ENCODE peak calls at places on chromosomes 5 and 9, in four cellular contexts. A, X, Z and J are unnamed samples. For H3K4me1, the result is how much of the 10 kb centered on the place peaks cover.

GRCh38 chr5:52964138-52964537 is 25.0 kb upstream of the ITGA2 start:
- DNase-seq in A (no peak), X (no peak), Z (no peak), J (no peak)

GRCh38 chr5:118679123-118679940 is 309.0 kb downstream of the DTWD2 start:
- DNase-seq in A (no peak), X (no peak), Z (no peak), J (no peak)

GRCh38 chr9:35114113-35114847 is 1.4 kb downstream of the ATOSB start:
- DNase-seq in A (peak), X (peak), Z (peak), J (peak)

GRCh38 chr9:126965541-126966428 is 51.2 kb downstream of the RALGPS1 start:
- DNase-seq in A (peak), X (peak), Z (peak), J (no peak)

GRCh38 chr9:79166005-79166404 is 405.8 kb upstream of the TLE4 start:
- DNase-seq in A (no peak), X (no peak), Z (no peak), J (no peak)

GRCh38 chr9:89463986-89464901 is 33.7 kb downstream of the SEMA4D start:
- DNase-seq in A (no peak), X (peak), Z (no peak), J (no peak)

GRCh38 chr5:145811834-145812625 is 23.1 kb downstream of the PRELID2 start:
- DNase-seq in A (peak), X (no peak), Z (no peak), J (no peak)

GRCh38 chr5:99169309-99169708 is 240.5 kb upstream of the CHD1 start:
- DNase-seq in A (no peak), X (no peak), Z (no peak), J (no peak)

GRCh38 chr5:134432174-134432573 is 20.5 kb upstream of the CDKN2AIPNL start:
- DNase-seq in A (no peak), X (no peak), Z (no peak), J (no peak)

GRCh38 chr5:175383350-175383749 is 60.6 kb downstream of the DRD1 start:
- DNase-seq in A (no peak), X (no peak), Z (no peak), J (no peak)

GRCh38 chr5:177524941-177525655 is 8.3 kb upstream of the DDX41 start:
- DNase-seq in A (no peak), X (peak), Z (no peak), J (peak)

GRCh38 chr5:144531191-144531590 is 360.5 kb downstream of the KCTD16 start:
- DNase-seq in A (no peak), X (no peak), Z (no peak), J (no peak)

GRCh38 chr9:84667571-84668203 is 1.8 kb upstream of the NTRK2 start:
- DNase-seq in A (peak), X (no peak), Z (no peak), J (no peak)

GRCh38 chr9:61670616-61671015 is 480.8 kb downstream of the SPATA31A7 start:
- DNase-seq in A (no peak), X (peak), Z (no peak), J (peak)

GRCh38 chr5:393846-394275 is 49.1 kb upstream of the EXOC3 start:
- DNase-seq in A (no peak), X (no peak), Z (no peak), J (peak)

GRCh38 chr9:115126406-115126805 is 8.4 kb upstream of the TNC start:
- DNase-seq in A (no peak), X (no peak), Z (no peak), J (no peak)

GRCh38 chr5:95406426-95407093 is 15.4 kb downstream of the FAM81B start:
- DNase-seq in A (no peak), X (no peak), Z (no peak), J (no peak)

GRCh38 chr5:151684690-151685361 is 1.9 kb downstream of the SPARC start:
- DNase-seq in A (peak), X (peak), Z (peak), J (no peak)

GRCh38 chr5:151683936-151684586 is 2.7 kb downstream of the SPARC start:
- DNase-seq in A (no peak), X (no peak), Z (no peak), J (no peak)

GRCh38 chr5:151688406-151688805 is 1.7 kb upstream of the SPARC start:
- DNase-seq in A (no peak), X (no peak), Z (no peak), J (no peak)

GRCh38 chr5:151686673-151687378 is at the start of gene SPARC:
- DNase-seq in A (peak), X (peak), Z (peak), J (peak)

GRCh38 chr5:151685749-151686672 is 704 bp downstream of the SPARC start:
- DNase-seq in A (no peak), X (no peak), Z (no peak), J (no peak)
- H3K4me3 ChIP-seq in A (peak), X (peak), Z (no peak), J (peak)

GRCh38 chr5:58687595-58687994 is 104.7 kb downstream of the RAB3C start:
- DNase-seq in A (no peak), X (no peak), Z (no peak), J (no peak)
- TF ChIP-seq EP300 in A (no peak), X (no peak), Z (no peak), J (no peak)

GRCh38 chr9:20614602-20615216 is 7.6 kb downstream of the MLLT3 start:
- DNase-seq in A (no peak), X (no peak), Z (no peak), J (no peak)
- H3K4me1 ChIP-seq in A (under half), X (half or more), Z (under half), J (under half)

GRCh38 chr9:128073260-128073886 is 5.3 kb downstream of the SLC25A25 start:
- DNase-seq in A (no peak), X (no peak), Z (no peak), J (no peak)
- H3K4me3 ChIP-seq in A (no peak), X (no peak), Z (no peak), J (no peak)

DNA sequence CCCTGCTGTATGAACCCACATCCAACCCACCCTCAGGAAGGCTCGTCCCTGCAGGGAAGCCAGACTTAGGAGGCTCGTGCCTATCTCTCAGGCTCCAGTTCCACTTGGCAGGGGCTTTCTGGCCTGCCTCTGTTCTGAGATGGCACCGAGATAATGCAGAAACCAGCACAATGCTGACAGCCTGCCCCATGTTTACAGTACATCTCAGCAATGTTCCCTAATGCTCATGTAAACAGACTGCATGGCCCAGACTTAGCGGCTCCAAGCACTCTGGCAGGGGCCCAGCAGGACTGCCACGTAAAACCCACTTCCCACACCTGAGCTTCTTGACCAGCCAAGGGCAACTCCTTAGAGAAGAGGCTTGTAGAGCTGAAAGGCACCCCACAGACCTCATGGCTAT is 499.5 kb upstream of the BRINP1 start:
- DNase-seq in A (no peak), X (peak), Z (no peak), J (no peak)
- TF ChIP-seq EP300 in A (no peak), X (peak), Z (no peak), J (no peak)

GRCh38 chr5:14420136-14420808 is 161.3 kb upstream of the OTULINL start:
- DNase-seq in A (no peak), X (no peak), Z (no peak), J (no peak)

GRCh38 chr5:14416709-14417108 is 164.9 kb upstream of the OTULINL start:
- DNase-seq in A (no peak), X (no peak), Z (no peak), J (no peak)

GRCh38 chr5:14419686-14420085 is 161.9 kb upstream of the OTULINL start:
- DNase-seq in A (no peak), X (no peak), Z (no peak), J (no peak)

GRCh38 chr5:14417232-14417730 is 164.3 kb upstream of the OTULINL start:
- DNase-seq in A (no peak), X (no peak), Z (no peak), J (no peak)

DNA sequence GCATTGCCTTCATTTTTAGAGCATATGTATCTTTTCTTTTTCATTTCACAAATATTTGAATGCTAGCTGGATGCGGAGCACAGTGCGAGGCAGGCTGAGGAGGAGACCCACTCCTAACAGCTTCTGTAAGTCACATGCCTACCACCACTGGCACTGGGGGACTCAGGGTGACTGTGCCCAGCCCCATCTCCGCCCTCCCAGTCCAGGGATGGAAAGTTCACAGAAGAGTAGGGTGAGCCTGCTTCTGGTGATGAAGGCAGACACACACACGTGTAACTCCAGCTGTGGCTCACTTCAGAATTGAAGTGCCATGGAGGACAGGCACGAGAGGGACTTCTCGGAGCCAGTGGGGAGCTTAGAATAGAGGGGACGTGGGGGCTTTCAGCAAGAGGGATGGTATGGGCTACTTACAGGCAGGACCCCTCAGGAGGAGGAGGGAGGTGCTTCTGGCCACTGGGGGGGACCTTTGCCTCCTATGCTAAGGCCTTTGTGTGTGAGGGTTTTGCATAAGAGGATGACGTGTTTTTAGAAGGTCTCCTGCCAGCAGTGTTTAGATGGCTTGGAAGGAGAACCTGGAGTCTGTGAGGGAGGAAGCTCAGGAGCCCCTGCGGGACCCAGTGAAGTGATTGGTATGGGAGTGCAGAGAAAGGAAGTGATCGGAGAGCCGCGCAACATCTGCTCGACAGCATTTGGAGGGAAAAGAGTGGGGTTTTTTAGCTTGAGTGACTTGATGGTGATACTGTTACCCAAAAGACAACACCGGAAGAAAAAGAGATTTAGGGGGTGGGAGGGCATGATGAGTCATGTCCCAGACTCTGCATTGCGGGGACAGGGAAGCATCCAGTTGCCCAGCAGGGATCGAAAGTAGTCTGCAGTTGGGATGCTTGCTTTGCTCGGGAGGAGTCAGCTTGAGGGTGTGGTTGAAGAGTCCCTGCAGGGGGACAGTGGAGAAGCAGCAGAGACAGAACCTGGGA is 163.5 kb upstream of the OTULINL start:
- DNase-seq in A (no peak), X (no peak), Z (no peak), J (no peak)
- H3K4me1 ChIP-seq in A (under half), X (under half), Z (under half), J (under half)

GRCh38 chr5:143001764-143002351 is 231.7 kb downstream of the ARHGAP26 start:
- DNase-seq in A (no peak), X (no peak), Z (no peak), J (no peak)
- H3K4me3 ChIP-seq in A (no peak), X (no peak), Z (no peak), J (no peak)

GRCh38 chr5:149328177-149328576 is 17.1 kb upstream of the GRPEL2 start:
- DNase-seq in A (no peak), X (no peak), Z (no peak), J (no peak)

GRCh38 chr5:149324639-149325038 is 20.7 kb upstream of the GRPEL2 start:
- DNase-seq in A (no peak), X (no peak), Z (no peak), J (no peak)

GRCh38 chr5:149326611-149327010 is 18.7 kb upstream of the GRPEL2 start:
- DNase-seq in A (no peak), X (no peak), Z (no peak), J (no peak)

GRCh38 chr5:149325166-149325735 is 20.0 kb upstream of the GRPEL2 start:
- DNase-seq in A (no peak), X (no peak), Z (no peak), J (no peak)

DNA sequence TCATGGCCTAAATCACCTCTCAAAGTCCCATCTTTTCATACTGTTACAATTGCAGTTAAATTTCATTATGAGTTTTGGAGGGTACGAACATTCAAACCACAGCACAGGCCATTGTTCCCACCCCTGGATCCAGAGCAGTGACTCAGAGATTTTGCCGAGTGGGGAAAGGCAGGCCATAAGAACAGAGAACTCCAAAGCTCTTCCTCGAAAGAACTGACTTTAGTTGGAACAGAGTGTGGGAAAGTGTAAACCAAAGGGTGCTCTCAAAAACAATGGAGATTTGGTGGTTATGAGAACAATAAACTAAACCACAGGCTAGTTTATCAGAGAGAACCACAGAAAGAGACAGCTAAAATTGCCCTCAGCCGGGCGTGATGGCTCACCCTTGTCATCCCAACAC is 19.4 kb upstream of the GRPEL2 start:
- DNase-seq in A (no peak), X (no peak), Z (no peak), J (no peak)
- TF ChIP-seq EP300 in A (no peak), X (no peak), Z (no peak), J (no peak)